ENCODE peak calls at places on chromosomes 13 and 19, in nine cellular contexts. I, C, D, Y, L, V, P, S and M are unnamed samples.
A peak's percentile ranks its signal among the peaks of the same experiment; 100 is the strongest.

GRCh38 chr19:47022541-47023447 is 3.2 kb downstream of the NPAS1 start:
- DNase-seq in I (peak; percentile 86), C (no peak), D (no peak), Y (no peak), L (no peak), V (no peak), P (no peak), S (no peak), M (no peak)

GRCh38 chr13:30339721-30340366 is 32.5 kb upstream of the KATNAL1 start:
- DNase-seq in I (no peak), C (no peak), D (no peak), Y (no peak), L (no peak), V (no peak), P (no peak), S (no peak), M (no peak)

GRCh38 chr19:15144046-15144646 is 36.9 kb downstream of the SYDE1 start:
- DNase-seq in I (no peak), C (no peak), D (no peak), Y (no peak), L (no peak), V (no peak), P (no peak), S (no peak), M (no peak)

GRCh38 chr19:18520848-18521691 is 800 bp downstream of the ELL start:
- DNase-seq in I (peak; percentile 58), C (peak; percentile 71), D (peak; percentile 20), Y (peak; percentile 54), L (peak; percentile 14), V (no peak), P (no peak), S (peak; percentile 84), M (peak; percentile 62)

GRCh38 chr19:35501684-35502083 is 11.4 kb upstream of the KRTDAP start:
- DNase-seq in I (no peak), C (no peak), D (no peak), Y (no peak), L (no peak), V (peak; percentile 9), P (no peak), S (no peak), M (no peak)

GRCh38 chr19:29410974-29411615 is 114.7 kb upstream of the VSTM2B start:
- DNase-seq in I (no peak), C (no peak), D (no peak), Y (no peak), L (no peak), V (no peak), P (peak; percentile 61), S (no peak), M (no peak)

GRCh38 chr19:39915101-39915847 is 19.2 kb downstream of the FCGBP start:
- DNase-seq in I (no peak), C (no peak), D (no peak), Y (no peak), L (no peak), V (no peak), P (peak; percentile 55), S (no peak), M (no peak)

GRCh38 chr13:111469916-111470506 is 149.6 kb downstream of the TEX29 start:
- DNase-seq in I (no peak), C (no peak), D (no peak), Y (no peak), L (no peak), V (no peak), P (no peak), S (no peak), M (no peak)

GRCh38 chr13:43167058-43167457 is 143.7 kb downstream of the DNAJC15 start:
- DNase-seq in I (no peak), C (no peak), D (no peak), Y (no peak), L (no peak), V (no peak), P (no peak), S (no peak), M (no peak)

GRCh38 chr13:43171489-43171888 is 148.1 kb downstream of the DNAJC15 start:
- DNase-seq in I (no peak), C (no peak), D (no peak), Y (no peak), L (no peak), V (no peak), P (no peak), S (no peak), M (no peak)

GRCh38 chr13:43170497-43170896 is 147.1 kb downstream of the DNAJC15 start:
- DNase-seq in I (peak; percentile 35), C (no peak), D (no peak), Y (no peak), L (no peak), V (no peak), P (no peak), S (no peak), M (no peak)
- H3K36me3 ChIP-seq in I (no peaks in the 10 kb centered on the region), C (no peaks in the 10 kb centered on the region), D (no peaks in the 10 kb centered on the region), Y (no peaks in the 10 kb centered on the region), L (no peaks in the 10 kb centered on the region), V (no peaks in the 10 kb centered on the region), P (no peaks in the 10 kb centered on the region), S (no peaks in the 10 kb centered on the region), M (no peaks in the 10 kb centered on the region)

GRCh38 chr13:24892844-24893243 is 128.9 kb downstream of the RNF17 start:
- DNase-seq in I (no peak), C (no peak), D (no peak), Y (no peak), L (no peak), V (no peak), P (no peak), S (no peak), M (no peak)
- H3K36me3 ChIP-seq in I (peaks cover 10% of the 10 kb centered on the region), C (peaks cover 32% of the 10 kb centered on the region), D (no peaks in the 10 kb centered on the region), Y (peaks cover 26% of the 10 kb centered on the region), L (peaks cover 4% of the 10 kb centered on the region), V (peaks cover 5% of the 10 kb centered on the region), P (no peaks in the 10 kb centered on the region), S (peaks cover 9% of the 10 kb centered on the region), M (no peaks in the 10 kb centered on the region)

GRCh38 chr13:21402586-21403307 is 56.4 kb downstream of the ZDHHC20 start:
- DNase-seq in I (no peak), C (no peak), D (no peak), Y (no peak), L (no peak), V (peak; percentile 38), P (no peak), S (no peak), M (no peak)
- H3K36me3 ChIP-seq in I (peaks cover 5% of the 10 kb centered on the region), C (peaks cover 20% of the 10 kb centered on the region), D (peaks cover 3% of the 10 kb centered on the region), Y (peaks cover 42% of the 10 kb centered on the region), L (peaks cover 7% of the 10 kb centered on the region), V (no peaks in the 10 kb centered on the region), P (no peaks in the 10 kb centered on the region), S (peaks cover 23% of the 10 kb centered on the region), M (no peaks in the 10 kb centered on the region)

GRCh38 chr19:49331616-49332055 is 3.6 kb upstream of the CD37 start:
- DNase-seq in I (peak; percentile 64), C (peak; percentile 72), D (peak; percentile 75), Y (no peak), L (no peak), V (peak; percentile 50), P (no peak), S (no peak), M (peak; percentile 59)

GRCh38 chr19:49335784-49336481 is 727 bp downstream of the CD37 start:
- DNase-seq in I (no peak), C (peak; percentile 43), D (no peak), Y (no peak), L (no peak), V (no peak), P (no peak), S (no peak), M (peak; percentile 28)

GRCh38 chr19:49335071-49335783 is at the start of gene CD37:
- DNase-seq in I (no peak), C (peak; percentile 83), D (peak; percentile 70), Y (no peak), L (no peak), V (no peak), P (no peak), S (no peak), M (no peak)

GRCh38 chr19:49336482-49337266 is 1.5 kb downstream of the CD37 start:
- DNase-seq in I (no peak), C (peak; percentile 16), D (no peak), Y (no peak), L (no peak), V (no peak), P (no peak), S (no peak), M (no peak)

GRCh38 chr19:49333426-49334288 is 1.5 kb upstream of the CD37 start:
- DNase-seq in I (no peak), C (peak; percentile 92), D (peak; percentile 75), Y (no peak), L (no peak), V (no peak), P (no peak), S (no peak), M (peak; percentile 52)
- H3K36me3 ChIP-seq in I (no peaks in the 10 kb centered on the region), C (no peaks in the 10 kb centered on the region), D (no peaks in the 10 kb centered on the region), Y (no peaks in the 10 kb centered on the region), L (no peaks in the 10 kb centered on the region), V (no peaks in the 10 kb centered on the region), P (peaks cover 17% of the 10 kb centered on the region), S (no peaks in the 10 kb centered on the region), M (no peaks in the 10 kb centered on the region)

GRCh38 chr19:16846901-16847300 is 17.7 kb downstream of the SIN3B start:
- DNase-seq in I (no peak), C (no peak), D (no peak), Y (no peak), L (no peak), V (no peak), P (no peak), S (no peak), M (no peak)
- H3K36me3 ChIP-seq in I (peaks cover 6% of the 10 kb centered on the region), C (peaks cover 77% of the 10 kb centered on the region), D (peaks cover 3% of the 10 kb centered on the region), Y (peaks cover 99% of the 10 kb centered on the region), L (peaks cover 52% of the 10 kb centered on the region), V (peaks cover 33% of the 10 kb centered on the region), P (peaks cover 88% of the 10 kb centered on the region), S (peaks cover 98% of the 10 kb centered on the region), M (peaks cover 40% of the 10 kb centered on the region)

GRCh38 chr13:113958373-113958772 is 15.5 kb downstream of the C13orf46 start:
- DNase-seq in I (no peak), C (no peak), D (no peak), Y (no peak), L (no peak), V (no peak), P (no peak), S (no peak), M (peak; percentile 30)

GRCh38 chr13:113954046-113954841 is 19.6 kb downstream of the C13orf46 start:
- DNase-seq in I (no peak), C (no peak), D (no peak), Y (no peak), L (no peak), V (no peak), P (no peak), S (peak; percentile 46), M (peak; percentile 31)

GRCh38 chr13:113955235-113955634 is 18.6 kb downstream of the C13orf46 start:
- DNase-seq in I (no peak), C (no peak), D (no peak), Y (no peak), L (no peak), V (no peak), P (no peak), S (no peak), M (peak; percentile 44)

GRCh38 chr13:113955691-113956090 is 18.2 kb downstream of the C13orf46 start:
- DNase-seq in I (no peak), C (no peak), D (no peak), Y (no peak), L (no peak), V (no peak), P (no peak), S (no peak), M (peak; percentile 6)

DNA sequence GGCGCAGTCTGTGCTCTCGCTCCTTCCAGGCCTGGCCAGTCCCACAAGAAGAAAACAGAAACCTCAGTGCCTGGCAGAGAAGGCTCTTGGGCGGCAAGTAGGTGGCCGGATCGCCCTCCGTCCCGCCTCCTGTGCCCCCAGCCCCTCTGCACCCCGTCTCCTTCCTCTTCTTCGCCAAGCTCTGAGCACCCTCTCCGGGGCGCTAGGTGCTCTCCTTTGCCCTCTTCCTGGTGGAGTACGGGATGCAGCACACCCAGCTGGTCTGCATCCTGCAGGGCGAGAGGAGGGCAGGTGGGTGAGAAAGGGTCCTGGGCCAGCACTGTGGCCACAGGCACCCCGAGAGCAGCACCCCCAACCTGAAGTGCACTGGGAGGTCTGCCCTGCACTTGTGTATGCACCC is 17.3 kb downstream of the C13orf46 start:
- DNase-seq in I (no peak), C (no peak), D (no peak), Y (no peak), L (no peak), V (no peak), P (no peak), S (peak; percentile 52), M (no peak)
- H3K36me3 ChIP-seq in I (no peaks in the 10 kb centered on the region), C (no peaks in the 10 kb centered on the region), D (peaks cover 16% of the 10 kb centered on the region), Y (no peaks in the 10 kb centered on the region), L (no peaks in the 10 kb centered on the region), V (peaks cover 10% of the 10 kb centered on the region), P (no peaks in the 10 kb centered on the region), S (no peaks in the 10 kb centered on the region), M (no peaks in the 10 kb centered on the region)